ENCODE peak calls at places on chromosomes 16 and 17, in four cellular contexts. Q is right lobe of liver, N is cardiac fibroblast, H is HCT116. R is an unnamed sample.

GRCh38 chr16:66846831-66847230 is 2.6 kb downstream of the CA7 start:
- DNase-seq in N (no peak), Q (no peak), H (no peak), R (no peak)

GRCh38 chr17:81034168-81034777 is 678 bp upstream of the BAIAP2 start:
- DNase-seq in H (no peak), N (no peak), Q (peak; percentile 38), R (no peak)

GRCh38 chr17:9389116-9389515 is 186.5 kb downstream of the STX8 start:
- DNase-seq in H (no peak), Q (peak; percentile 25), N (peak; percentile 95), R (peak; percentile 50)

GRCh38 chr17:38528101-38528500 is 77.7 kb downstream of the SRCIN1 start:
- DNase-seq in H (no peak), Q (no peak), N (no peak), R (no peak)

GRCh38 chr17:32461853-32462617 is 17.7 kb downstream of the PSMD11 start:
- DNase-seq in N (peak; percentile 82), Q (no peak), H (peak; percentile 51), R (peak; percentile 75)

GRCh38 chr17:59668816-59669215 is 38.4 kb downstream of the PTRH2 start:
- DNase-seq in Q (no peak), N (peak; percentile 97), H (peak; percentile 49), R (no peak)

GRCh38 chr16:17474572-17474971 is 3.8 kb upstream of the XYLT1 start:
- DNase-seq in N (no peak), Q (no peak), H (no peak), R (no peak)

GRCh38 chr16:85182286-85182685 is 70.0 kb upstream of the CIBAR2 start:
- DNase-seq in N (no peak), Q (no peak), H (no peak), R (no peak)

GRCh38 chr16:87815567-87815966 is 49.8 kb upstream of the KLHDC4 start:
- DNase-seq in N (no peak), Q (no peak), H (no peak), R (no peak)

GRCh38 chr16:6105115-6105514 is 1007.5 kb upstream of the EEF2KMT start:
- DNase-seq in N (no peak), H (no peak), Q (no peak), R (no peak)

GRCh38 chr17:82468692-82469091 is 10.2 kb downstream of the NARF start:
- DNase-seq in Q (no peak), H (no peak), N (no peak), R (no peak)

GRCh38 chr16:89407282-89407924 is 83.0 kb downstream of the ANKRD11 start:
- DNase-seq in Q (no peak), H (no peak), N (no peak), R (no peak)

GRCh38 chr17:81863123-81863675 is 2.9 kb upstream of the P4HB start:
- DNase-seq in Q (no peak), H (no peak), N (no peak), R (no peak)

GRCh38 chr16:50301626-50302471 is 35.5 kb downstream of the ADCY7 start:
- DNase-seq in Q (no peak), N (peak; percentile 80), H (no peak), R (no peak)

GRCh38 chr17:41618341-41619161 is 5.8 kb downstream of the KRT17 start:
- DNase-seq in Q (no peak), N (no peak), H (no peak), R (no peak)

GRCh38 chr16:79601978-79602609 is 1.6 kb upstream of the MAF start:
- DNase-seq in H (no peak), N (peak; percentile 84), Q (peak; percentile 74), R (peak; percentile 82)

GRCh38 chr17:42282478-42283080 is 5.7 kb upstream of the STAT5A start:
- DNase-seq in N (no peak), H (no peak), Q (no peak), R (no peak)

GRCh38 chr17:284676-285355 is 67.8 kb downstream of the RPH3AL start:
- DNase-seq in Q (peak; percentile 8), N (no peak), H (no peak), R (no peak)

GRCh38 chr17:7888184-7888920 is at the start of gene CHD3:
- DNase-seq in Q (no peak), H (no peak), N (peak; percentile 32), R (peak; percentile 61)

GRCh38 chr17:7887482-7888183 is 956 bp upstream of the CHD3 start:
- DNase-seq in N (peak; percentile 98), H (peak; percentile 84), Q (peak; percentile 92), R (peak; percentile 85)

GRCh38 chr17:7887038-7887481 is 1.5 kb upstream of the CHD3 start:
- DNase-seq in Q (no peak), H (no peak), N (no peak), R (no peak)

GRCh38 chr17:7886227-7887037 is 2.2 kb upstream of the CHD3 start:
- DNase-seq in Q (no peak), H (no peak), N (peak; percentile 16), R (peak; percentile 36)

DNA sequence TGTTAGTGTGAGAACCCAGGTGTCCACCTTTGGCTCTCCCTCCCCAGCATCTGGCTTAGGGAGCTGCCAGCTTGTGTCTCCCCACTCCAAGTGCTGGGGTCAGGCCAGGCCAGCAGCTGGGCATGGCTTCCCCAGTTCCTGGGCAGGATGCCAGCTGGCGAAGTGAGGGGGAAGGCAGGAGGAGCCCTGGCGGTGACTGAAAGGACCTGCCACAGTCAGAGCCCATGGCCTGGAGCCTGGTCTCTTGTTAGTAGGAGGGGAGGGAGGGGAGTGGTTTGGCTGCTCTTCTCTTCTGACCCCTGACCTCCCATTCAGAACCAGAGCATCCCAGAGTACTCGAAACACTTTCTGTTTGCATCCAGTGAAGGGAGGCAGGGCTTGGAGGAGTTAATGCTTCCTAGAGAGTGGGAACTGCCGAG is 586 bp downstream of the CHD3 start:
- DNase-seq in H (peak; percentile 74), N (peak; percentile 91), Q (peak; percentile 99), R (peak; percentile 93)
- TF ChIP-seq CTCF in H (peak; percentile 56), N (peak; percentile 56), Q (peak; percentile 60), R (peak; percentile 23)

GRCh38 chr17:57868775-57869598 is 19.1 kb upstream of the MRPS23 start:
- DNase-seq in H (no peak), Q (no peak), N (no peak), R (no peak)

GRCh38 chr17:57869599-57870282 is 19.9 kb upstream of the MRPS23 start:
- DNase-seq in N (peak; percentile 78), Q (no peak), H (no peak), R (no peak)

GRCh38 chr17:57866723-57867122 is 16.9 kb upstream of the MRPS23 start:
- DNase-seq in N (no peak), H (no peak), Q (no peak), R (no peak)

GRCh38 chr17:57867126-57867525 is 17.3 kb upstream of the MRPS23 start:
- DNase-seq in H (no peak), Q (no peak), N (no peak), R (no peak)

GRCh38 chr17:57868007-57868774 is 18.3 kb upstream of the MRPS23 start:
- DNase-seq in Q (no peak), N (peak; percentile 86), H (peak; percentile 90), R (peak; percentile 52)
- TF ChIP-seq CTCF in Q (no peak), N (peak; percentile 54), H (peak; percentile 77), R (no peak)

GRCh38 chr17:7632492-7632894 is 2.6 kb downstream of the SHBG start:
- DNase-seq in N (peak; percentile 75), Q (no peak), H (peak; percentile 54), R (peak; percentile 25)

GRCh38 chr17:7636192-7636591 is 6.3 kb downstream of the SHBG start:
- DNase-seq in H (no peak), N (no peak), Q (no peak), R (no peak)

GRCh38 chr17:7631398-7632380 is 1.8 kb downstream of the SHBG start:
- DNase-seq in H (no peak), Q (peak; percentile 80), N (no peak), R (no peak)

GRCh38 chr17:7633093-7633492 is 3.2 kb downstream of the SHBG start:
- DNase-seq in N (no peak), H (no peak), Q (peak; percentile 51), R (no peak)

GRCh38 chr17:7634384-7634783 is 4.4 kb downstream of the SHBG start:
- DNase-seq in N (peak; percentile 48), Q (no peak), H (no peak), R (peak; percentile 24)
- TF ChIP-seq CTCF in N (peak; percentile 75), Q (peak; percentile 20), H (peak; percentile 63), R (no peak)

DNA sequence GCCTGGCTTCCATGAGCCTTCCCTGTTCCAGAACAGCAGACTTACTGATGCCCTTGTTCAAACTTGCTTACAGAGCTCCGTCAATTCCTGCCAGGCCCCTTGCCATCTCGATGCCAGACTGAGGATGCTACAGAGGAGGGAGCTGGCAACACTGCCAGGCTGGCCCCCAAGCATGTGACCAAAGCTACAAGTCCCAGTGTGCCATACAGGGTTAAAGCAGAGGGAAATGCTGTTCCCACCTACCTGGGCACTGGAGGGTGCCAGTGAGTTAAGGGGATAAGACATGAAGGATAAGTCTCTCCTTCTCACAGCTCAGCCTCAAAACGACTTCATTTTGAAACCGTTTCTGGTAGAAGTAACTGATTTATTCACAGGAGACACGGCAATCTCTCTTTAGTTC is 33.5 kb upstream of the SREBF1 start:
- DNase-seq in Q (no peak), H (no peak), N (no peak), R (no peak)
- TF ChIP-seq CTCF in Q (no peak), H (peak; percentile 25), N (no peak), R (no peak)

DNA sequence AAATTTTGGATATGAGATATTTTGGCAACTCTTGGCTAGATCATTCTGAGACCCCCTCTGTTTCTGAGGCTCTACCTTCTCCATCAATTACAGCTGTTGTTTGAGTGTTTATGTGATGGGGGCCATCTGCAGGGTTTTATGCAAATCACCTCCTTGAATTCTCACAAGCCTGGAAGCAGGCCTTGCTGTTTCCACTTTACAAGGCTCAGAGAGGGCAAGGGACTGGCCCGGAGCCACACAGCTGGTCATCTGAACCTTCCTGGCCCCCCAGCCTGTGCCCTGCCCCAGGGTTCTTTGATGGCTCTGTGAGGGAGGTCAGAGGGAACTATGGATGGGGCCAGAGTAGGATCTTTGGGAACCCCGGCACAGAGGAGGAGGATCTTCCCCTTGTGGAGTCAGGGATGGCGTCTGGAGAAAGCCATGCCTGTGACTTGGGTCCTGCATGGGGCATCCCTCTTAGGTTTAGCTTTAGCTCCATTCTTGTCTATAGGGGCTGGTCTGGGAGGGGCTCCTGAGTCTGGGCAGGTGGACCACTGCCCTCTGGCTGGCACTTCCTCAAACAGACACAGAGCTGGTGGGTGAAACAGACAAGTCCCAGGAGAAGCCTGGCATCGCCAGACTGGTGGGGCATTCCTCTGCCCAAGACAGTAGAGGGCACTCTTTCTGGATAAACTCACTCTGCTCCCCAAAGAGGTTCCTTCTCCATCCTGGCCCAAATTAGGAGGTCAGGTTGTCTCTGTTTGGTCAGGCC is 26.2 kb downstream of the IL21R start:
- DNase-seq in H (no peak), Q (no peak), N (no peak), R (no peak)
- TF ChIP-seq CTCF in H (peak; percentile 40), Q (no peak), N (peak; percentile 11), R (peak; percentile 44)

DNA sequence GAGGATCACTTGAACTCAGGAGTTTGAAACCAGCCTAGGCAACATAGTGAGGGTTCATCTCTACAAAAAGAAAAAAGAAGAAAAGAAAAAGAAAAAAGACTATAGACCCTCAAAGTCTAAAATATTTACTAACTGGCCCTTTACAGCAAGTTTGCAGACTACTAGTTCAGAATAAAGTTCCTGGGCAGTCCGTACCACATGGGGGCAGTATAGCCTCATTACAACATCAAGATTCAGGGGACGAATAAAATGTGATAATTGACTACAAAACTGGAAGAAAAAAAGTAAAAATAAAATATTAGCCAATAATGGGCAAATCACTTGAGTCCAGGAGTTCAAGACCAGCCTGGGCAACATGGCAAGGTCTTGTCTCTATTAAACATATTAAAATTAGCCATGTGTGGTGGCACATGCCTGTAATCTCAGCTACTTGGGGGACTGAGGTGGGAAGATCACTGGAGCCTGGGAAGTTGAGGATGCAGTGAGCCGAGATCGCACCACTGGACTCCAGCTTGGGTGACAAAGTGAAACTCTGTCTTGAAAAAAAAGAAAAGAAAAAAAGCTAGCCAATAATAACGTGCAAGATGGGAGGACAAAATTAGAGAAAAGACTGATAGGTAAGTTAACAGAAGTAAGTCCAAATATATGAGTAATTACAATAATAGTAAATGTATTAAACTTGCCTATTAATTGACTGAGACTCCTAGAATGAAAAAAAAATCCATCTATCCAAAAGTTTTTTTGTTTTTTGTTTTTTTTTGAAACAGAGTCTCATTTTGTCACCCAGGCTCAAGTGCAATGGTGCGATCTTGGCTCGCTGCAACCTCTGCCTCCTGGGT is 129.4 kb upstream of the SEC14L1 start:
- DNase-seq in N (peak; percentile 74), H (peak; percentile 48), Q (no peak), R (peak; percentile 61)
- TF ChIP-seq CTCF in N (peak; percentile 81), H (peak; percentile 88), Q (peak; percentile 44), R (peak; percentile 53)